ENCODE peak calls at places on chromosome 6, in six cellular contexts. J, O, A, M, I and Z are unnamed samples.

GRCh38 chr6:131958095-131958494 is 6.9 kb upstream of the CCN2 start:
- DNase-seq in J (no peak), O (no peak), A (no peak), M (no peak), I (no peak), Z (no peak)

GRCh38 chr6:116387374-116387773 is 16.6 kb downstream of the DSE start:
- DNase-seq in J (no peak), O (no peak), A (no peak), M (no peak), I (no peak), Z (no peak)

GRCh38 chr6:132210886-132211563 is 190.2 kb downstream of the MOXD1 start:
- DNase-seq in J (no peak), O (no peak), A (no peak), M (no peak), I (no peak), Z (no peak)

GRCh38 chr6:21478411-21478810 is 115.1 kb upstream of the SOX4 start:
- DNase-seq in J (no peak), O (no peak), A (no peak), M (no peak), I (no peak), Z (no peak)

GRCh38 chr6:166503167-166503744 is 83.2 kb downstream of the RAMACL start:
- DNase-seq in J (no peak), O (no peak), A (no peak), M (no peak), I (no peak), Z (no peak)

GRCh38 chr6:47817749-47818148 is 35.9 kb downstream of the OPN5 start:
- DNase-seq in J (no peak), O (no peak), A (no peak), M (no peak), I (no peak), Z (no peak)

GRCh38 chr6:131765081-131765852 is 42.6 kb upstream of the ENPP1 start:
- DNase-seq in J (no peak), O (no peak), A (no peak), M (no peak), I (no peak), Z (no peak)

GRCh38 chr6:41200296-41200900 is 551 bp downstream of the TREML2 start:
- DNase-seq in J (no peak), O (peak; percentile 35), A (no peak), M (no peak), I (no peak), Z (no peak)

GRCh38 chr6:158703840-158704822 is 54.3 kb downstream of the SYTL3 start:
- DNase-seq in J (peak; percentile 62), O (peak; percentile 76), A (peak; percentile 91), M (peak; percentile 35), I (peak; percentile 85), Z (peak; percentile 84)

GRCh38 chr6:149026530-149026942 is 279.7 kb downstream of the UST start:
- DNase-seq in J (no peak), O (no peak), A (no peak), M (peak; percentile 29), I (no peak), Z (no peak)

GRCh38 chr6:21596379-21597242 is 3.1 kb downstream of the SOX4 start:
- DNase-seq in J (no peak), O (no peak), A (peak; percentile 68), M (peak; percentile 55), I (peak; percentile 52), Z (peak; percentile 52)

GRCh38 chr6:116876635-116877611 is at the start of gene RFX6:
- DNase-seq in J (no peak), O (no peak), A (no peak), M (no peak), I (peak; percentile 41), Z (no peak)

GRCh38 chr6:142605922-142606321 is 304.1 kb downstream of the ADGRG6 start:
- DNase-seq in J (no peak), O (no peak), A (no peak), M (no peak), I (no peak), Z (no peak)

GRCh38 chr6:8821921-8822512 is 386.7 kb upstream of the SLC35B3 start:
- DNase-seq in J (no peak), O (no peak), A (no peak), M (no peak), I (no peak), Z (no peak)

GRCh38 chr6:46453221-46453620 is 38.0 kb downstream of the RCAN2 start:
- DNase-seq in J (no peak), O (no peak), A (no peak), M (peak; percentile 4), I (no peak), Z (no peak)

GRCh38 chr6:158707120-158707519 is 57.3 kb downstream of the SYTL3 start:
- DNase-seq in J (no peak), O (no peak), A (no peak), M (no peak), I (no peak), Z (no peak)

GRCh38 chr6:13428528-13429405 is 58.6 kb downstream of the GFOD1 start:
- DNase-seq in J (no peak), O (no peak), A (no peak), M (no peak), I (no peak), Z (no peak)

GRCh38 chr6:28371706-28372451 is 22.1 kb downstream of the ZKSCAN3 start:
- DNase-seq in J (no peak), O (no peak), A (no peak), M (no peak), I (no peak), Z (no peak)

GRCh38 chr6:139943391-139943790 is 568.9 kb upstream of the CITED2 start:
- DNase-seq in J (no peak), O (no peak), A (no peak), M (peak; percentile 27), I (peak; percentile 23), Z (no peak)

GRCh38 chr6:139708342-139709199 is 334.1 kb upstream of the CITED2 start:
- DNase-seq in J (no peak), O (no peak), A (no peak), M (no peak), I (peak; percentile 47), Z (no peak)

GRCh38 chr6:41271901-41272395 is 14.5 kb downstream of the TREM1 start:
- DNase-seq in J (peak; percentile 58), O (no peak), A (peak; percentile 57), M (no peak), I (no peak), Z (no peak)

GRCh38 chr6:7196685-7197283 is 89.0 kb downstream of the RREB1 start:
- DNase-seq in J (no peak), O (no peak), A (no peak), M (no peak), I (no peak), Z (no peak)

GRCh38 chr6:106609699-106610098 is 19.6 kb downstream of the RTN4IP1 start:
- DNase-seq in J (no peak), O (no peak), A (no peak), M (no peak), I (peak; percentile 20), Z (no peak)

GRCh38 chr6:168088161-168089106 is 9.4 kb upstream of the FRMD1 start:
- DNase-seq in J (no peak), O (no peak), A (peak; percentile 43), M (no peak), I (peak; percentile 77), Z (peak; percentile 60)

GRCh38 chr6:20266851-20267608 is 54.8 kb upstream of the MBOAT1 start:
- DNase-seq in J (no peak), O (no peak), A (no peak), M (no peak), I (no peak), Z (no peak)

GRCh38 chr6:37338745-37339255 is 15.0 kb upstream of the RNF8 start:
- DNase-seq in J (no peak), O (no peak), A (no peak), M (no peak), I (no peak), Z (no peak)

GRCh38 chr6:137647762-137648412 is 153.7 kb upstream of the OLIG3 start:
- DNase-seq in J (no peak), O (no peak), A (no peak), M (no peak), I (no peak), Z (no peak)

GRCh38 chr6:118408863-118409262 is 139.2 kb upstream of the PLN start:
- DNase-seq in J (no peak), O (no peak), A (no peak), M (no peak), I (no peak), Z (no peak)

GRCh38 chr6:151524059-151524458 is 30.2 kb downstream of the CCDC170 start:
- DNase-seq in J (no peak), O (no peak), A (no peak), M (no peak), I (no peak), Z (no peak)

GRCh38 chr6:151389640-151390275 is 1.6 kb downstream of the ZBTB2 start:
- DNase-seq in J (peak; percentile 66), O (no peak), A (peak; percentile 80), M (peak; percentile 43), I (peak; percentile 44), Z (peak; percentile 39)

GRCh38 chr6:32254761-32255211 is 30.9 kb upstream of the NOTCH4 start:
- DNase-seq in J (no peak), O (no peak), A (no peak), M (no peak), I (no peak), Z (no peak)

GRCh38 chr6:37019065-37019450 is 13.6 kb downstream of the FGD2 start:
- DNase-seq in J (no peak), O (no peak), A (no peak), M (peak; percentile 76), I (no peak), Z (no peak)

GRCh38 chr6:154995241-154996162 is at the start of gene TIAM2:
- DNase-seq in J (no peak), O (no peak), A (peak; percentile 64), M (no peak), I (peak; percentile 37), Z (peak; percentile 50)